ENCODE peak calls at places on chromosomes 3 and 15, in six cellular contexts. O is MM.1S, M is esophagus muscularis mucosa, T is kidney epithelial cell, X is brain microvascular endothelial cell, Z is heart left ventricle. R is an unnamed sample. For H3K36me3, the result is how much of the 10 kb centered on the place peaks cover.

GRCh38 chr3:109047366-109047765 is 70.6 kb downstream of the MORC1 start:
- DNase-seq in O (no peak), M (no peak), T (no peak), X (no peak), Z (no peak), R (no peak)

GRCh38 chr3:108123326-108123725 is 32.5 kb upstream of the CD47 start:
- DNase-seq in O (no peak), M (no peak), T (no peak), X (no peak), Z (no peak), R (no peak)

GRCh38 chr3:156675744-156676466 is 1.5 kb downstream of the TIPARP start:
- DNase-seq in O (no peak), M (no peak), T (peak), X (peak), Z (peak), R (no peak)

GRCh38 chr3:106945435-106945834 is 431.8 kb upstream of the CCDC54 start:
- DNase-seq in O (no peak), M (no peak), T (no peak), X (no peak), Z (no peak), R (no peak)

GRCh38 chr15:79403501-79403900 is 28.6 kb upstream of the MINAR1 start:
- DNase-seq in O (no peak), M (peak), T (no peak), X (no peak), Z (no peak), R (no peak)

GRCh38 chr3:115239717-115240116 is 92.6 kb upstream of the ZBTB20 start:
- DNase-seq in O (no peak), M (no peak), T (peak), X (peak), Z (peak), R (no peak)

GRCh38 chr15:98554272-98555172 is 93.8 kb upstream of the IGF1R start:
- DNase-seq in O (no peak), M (no peak), T (no peak), X (no peak), Z (no peak), R (no peak)

GRCh38 chr3:105118905-105119304 is 247.8 kb upstream of the ALCAM start:
- DNase-seq in O (no peak), M (no peak), T (peak), X (peak), Z (no peak), R (no peak)

GRCh38 chr3:71723452-71724170 is 1.6 kb downstream of the EIF4E3 start:
- DNase-seq in O (peak), M (no peak), T (no peak), X (no peak), Z (no peak), R (no peak)

GRCh38 chr15:68991723-68992122 is 22.8 kb upstream of the NOX5 start:
- DNase-seq in O (no peak), M (peak), T (no peak), X (no peak), Z (no peak), R (no peak)

GRCh38 chr3:139728414-139728813 is 50.6 kb upstream of the NMNAT3 start:
- DNase-seq in O (no peak), M (peak), T (no peak), X (peak), Z (no peak), R (no peak)

GRCh38 chr3:53516339-53516738 is 21.9 kb downstream of the CACNA1D start:
- DNase-seq in O (no peak), M (no peak), T (no peak), X (no peak), Z (no peak), R (no peak)

GRCh38 chr3:13512451-13512850 is 32.3 kb downstream of the HDAC11 start:
- DNase-seq in O (no peak), M (no peak), T (no peak), X (no peak), Z (no peak), R (no peak)

GRCh38 chr15:31157644-31158069 is 56.1 kb upstream of the TRPM1 start:
- DNase-seq in O (peak), M (peak), T (no peak), X (no peak), Z (no peak), R (no peak)

GRCh38 chr3:58334013-58334321 is 1.3 kb downstream of the PXK start:
- DNase-seq in O (no peak), M (no peak), T (no peak), X (no peak), Z (no peak), R (no peak)

GRCh38 chr3:98180311-98180710 is 13.8 kb downstream of the OR5H15 start:
- DNase-seq in O (no peak), M (no peak), T (no peak), X (no peak), Z (no peak), R (no peak)

GRCh38 chr3:33577588-33577987 is 137.4 kb upstream of the UBP1 start:
- DNase-seq in O (no peak), M (no peak), T (no peak), X (no peak), Z (no peak), R (no peak)

GRCh38 chr3:37772773-37773291 is 88.8 kb upstream of the CTDSPL start:
- DNase-seq in O (no peak), M (no peak), T (no peak), X (no peak), Z (no peak), R (no peak)

GRCh38 chr3:192207239-192207638 is 520.1 kb downstream of the FGF12 start:
- DNase-seq in O (no peak), M (no peak), T (no peak), X (no peak), Z (no peak), R (no peak)

GRCh38 chr15:100716456-100717085 is 114.2 kb downstream of the ASB7 start:
- DNase-seq in O (no peak), M (no peak), T (no peak), X (no peak), Z (no peak), R (no peak)

GRCh38 chr3:108914774-108915641 is 38.7 kb downstream of the GUCA1C start:
- DNase-seq in O (peak), M (no peak), T (peak), X (peak), Z (peak), R (peak)

GRCh38 chr15:77094397-77095030 is 23.6 kb upstream of the TSPAN3 start:
- DNase-seq in O (no peak), M (no peak), T (no peak), X (no peak), Z (no peak), R (no peak)

GRCh38 chr3:62874398-62875102 is 666 bp downstream of the CADPS start:
- DNase-seq in O (no peak), M (no peak), T (no peak), X (no peak), Z (no peak), R (no peak)
- H3K4me3 ChIP-seq in O (peak), M (peak), T (peak), X (peak), Z (peak), R (no peak)

DNA sequence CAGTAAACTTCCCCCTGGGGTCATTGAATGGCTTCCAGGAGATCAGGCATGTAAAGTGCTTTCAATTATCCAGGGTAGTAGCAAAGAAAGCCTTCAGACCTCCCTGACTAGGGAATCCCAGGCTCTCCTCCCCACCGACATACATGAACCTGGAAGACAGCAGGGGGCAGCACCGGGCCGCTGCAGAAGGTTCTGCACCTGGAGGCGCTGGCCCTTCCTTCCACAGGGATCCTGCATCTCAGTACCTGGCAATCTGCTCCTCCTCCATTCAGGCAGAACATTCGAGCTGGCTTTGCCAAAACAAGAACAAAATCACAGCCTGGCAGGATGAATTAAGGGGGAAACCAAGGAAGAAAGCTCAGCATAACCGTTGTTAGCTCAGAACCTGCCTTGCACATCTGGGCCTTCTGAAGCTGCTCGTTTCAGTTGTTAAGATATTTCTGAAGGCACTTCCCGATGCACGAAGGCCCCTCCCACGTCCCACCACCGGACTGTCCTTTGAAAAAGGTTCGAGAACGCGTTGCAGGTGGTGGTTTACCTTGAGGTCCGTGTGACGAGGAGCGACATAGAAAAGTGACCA is 237.7 kb downstream of the SLCO3A1 start:
- DNase-seq in O (no peak), M (no peak), T (no peak), X (peak), Z (no peak), R (no peak)
- TF ChIP-seq CTCF in O (peak), M (no peak), T (peak), X (peak), Z (peak), R (peak)

DNA sequence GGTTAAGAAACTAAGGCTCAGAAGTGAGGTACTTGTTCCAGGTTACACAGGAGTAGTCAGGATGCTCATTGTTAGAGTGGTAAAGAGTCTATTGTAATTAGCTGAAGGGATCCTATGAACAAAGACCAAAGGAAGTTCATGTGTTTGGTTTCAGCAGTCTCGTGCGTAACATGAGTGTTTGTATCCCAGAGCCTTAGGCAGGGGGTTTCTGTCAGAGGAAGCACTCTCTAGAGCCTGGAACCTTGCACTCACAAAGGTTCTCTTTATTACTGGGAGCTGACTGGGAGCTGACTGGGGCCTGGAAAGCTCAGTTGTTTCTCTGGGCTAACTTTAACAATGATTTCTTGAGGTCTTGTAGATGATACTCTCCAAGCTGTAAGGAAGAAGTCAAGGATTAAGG is 3.9 kb downstream of the ZNF197 start:
- DNase-seq in O (no peak), M (no peak), T (no peak), X (no peak), Z (no peak), R (no peak)
- H3K36me3 ChIP-seq in O (under half), M (under half), T (under half), X (under half), Z (under half), R (under half)

DNA sequence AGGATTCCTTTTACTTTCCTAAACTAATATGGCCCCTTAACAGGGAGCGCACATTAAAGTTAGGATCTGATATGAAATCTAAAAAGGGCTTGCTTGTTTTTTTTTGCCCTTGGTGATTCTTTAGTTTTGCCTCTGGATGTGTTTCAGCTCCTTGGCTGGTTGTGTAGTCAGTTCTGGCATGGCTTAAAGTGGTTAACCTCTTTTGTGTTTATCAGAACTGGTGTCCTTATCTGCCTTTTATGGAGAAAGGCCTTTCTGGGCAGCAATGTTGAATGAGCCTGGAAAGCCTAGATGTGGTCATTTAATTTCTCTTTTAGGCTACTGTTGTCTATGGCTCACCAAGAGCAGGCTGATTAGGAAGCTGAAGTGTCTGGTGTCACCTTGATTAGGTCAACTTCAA is 254.4 kb upstream of the ROPN1 start:
- DNase-seq in O (no peak), M (no peak), T (no peak), X (no peak), Z (no peak), R (no peak)
- H3K4me3 ChIP-seq in O (no peak), M (no peak), T (no peak), X (no peak), Z (no peak), R (no peak)

GRCh38 chr15:33735637-33736247 is 232.6 kb upstream of the CHRM5 start:
- DNase-seq in O (peak), M (no peak), T (no peak), X (no peak), Z (no peak), R (no peak)
- TF ChIP-seq CTCF in O (peak), M (peak), T (peak), X (peak), Z (peak), R (peak)

DNA sequence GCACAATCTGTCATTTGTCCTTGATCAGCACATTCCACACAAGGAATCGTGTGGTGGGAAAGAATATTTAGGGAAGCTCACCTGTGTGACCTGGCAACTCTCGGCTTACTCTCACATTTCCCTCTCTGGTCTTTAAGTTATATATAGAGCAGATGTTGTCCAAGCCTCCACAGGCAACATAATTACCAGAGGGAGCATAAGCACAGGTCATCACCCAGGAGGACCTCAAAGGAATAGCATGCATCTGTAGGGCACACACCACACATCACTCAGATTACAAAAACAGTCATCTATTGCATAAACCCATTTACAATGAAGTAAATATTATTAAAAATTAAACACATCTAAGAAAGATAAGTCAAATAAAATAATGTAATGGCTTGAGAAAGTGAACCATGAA is 36.5 kb downstream of the GNB4 start:
- DNase-seq in O (no peak), M (no peak), T (no peak), X (no peak), Z (no peak), R (no peak)
- H3K36me3 ChIP-seq in O (under half), M (half or more), T (under half), X (under half), Z (under half), R (under half)

GRCh38 chr3:31664031-31664430 is 131.3 kb downstream of the STT3B start:
- DNase-seq in O (no peak), M (no peak), T (no peak), X (no peak), Z (no peak), R (no peak)

GRCh38 chr3:31661286-31661685 is 128.6 kb downstream of the STT3B start:
- DNase-seq in O (no peak), M (no peak), T (no peak), X (no peak), Z (no peak), R (no peak)

GRCh38 chr3:31667582-31667981 is 134.9 kb downstream of the STT3B start:
- DNase-seq in O (no peak), M (no peak), T (no peak), X (no peak), Z (no peak), R (no peak)

GRCh38 chr3:31659246-31659645 is 126.5 kb downstream of the STT3B start:
- DNase-seq in O (no peak), M (no peak), T (no peak), X (no peak), Z (no peak), R (no peak)

GRCh38 chr3:31661993-31662392 is 129.3 kb downstream of the STT3B start:
- DNase-seq in O (no peak), M (no peak), T (no peak), X (no peak), Z (no peak), R (no peak)
- H3K4me3 ChIP-seq in O (no peak), M (no peak), T (no peak), X (no peak), Z (no peak), R (no peak)